ENCODE peak calls at places on chromosome 7, in four cellular contexts. One of them, this sample, is unnamed.
A peak's percentile ranks its signal among the peaks of the same experiment; 100 is the strongest.

GRCh38 chr7:101231644-101232043 is 6.0 kb downstream of the CLDN15 start:
- DNase-seq in GM23338: no peak
- DNase-seq in psoas muscle: no peak
- DNase-seq in mesothelial cell of epicardium: no peak
- DNase-seq in this sample: no peak

GRCh38 chr7:125254521-125254920 is 324.9 kb upstream of the POT1 start:
- DNase-seq in GM23338: no peak
- DNase-seq in psoas muscle: no peak
- DNase-seq in mesothelial cell of epicardium: no peak
- DNase-seq in this sample: no peak

GRCh38 chr7:91634485-91635177 is 245.9 kb downstream of the MTERF1 start:
- DNase-seq in GM23338: no peak
- DNase-seq in psoas muscle: no peak
- DNase-seq in mesothelial cell of epicardium: no peak
- DNase-seq in this sample: no peak

GRCh38 chr7:10471280-10471679 is 502.4 kb upstream of the PHF14 start:
- DNase-seq in GM23338: no peak
- DNase-seq in psoas muscle: no peak
- DNase-seq in mesothelial cell of epicardium: no peak
- DNase-seq in this sample: no peak

GRCh38 chr7:123401295-123401694 is 133.1 kb downstream of the IQUB start:
- DNase-seq in GM23338: peak; percentile 17
- DNase-seq in psoas muscle: no peak
- DNase-seq in mesothelial cell of epicardium: no peak
- DNase-seq in this sample: no peak

GRCh38 chr7:102463841-102464576 is 654 bp downstream of the ALKBH4 start:
- DNase-seq in GM23338: no peak
- DNase-seq in psoas muscle: no peak
- DNase-seq in mesothelial cell of epicardium: no peak
- DNase-seq in this sample: no peak

GRCh38 chr7:44059219-44060090 is 5.9 kb downstream of the PGAM2 start:
- DNase-seq in GM23338: no peak
- DNase-seq in psoas muscle: peak; percentile 8
- DNase-seq in mesothelial cell of epicardium: no peak
- DNase-seq in this sample: no peak

GRCh38 chr7:29270979-29271658 is 76.5 kb downstream of the CHN2 start:
- DNase-seq in GM23338: no peak
- DNase-seq in psoas muscle: no peak
- DNase-seq in mesothelial cell of epicardium: no peak
- DNase-seq in this sample: no peak

GRCh38 chr7:80760292-80760691 is 121.8 kb downstream of the CD36 start:
- DNase-seq in GM23338: peak; percentile 41
- DNase-seq in psoas muscle: no peak
- DNase-seq in mesothelial cell of epicardium: no peak
- DNase-seq in this sample: no peak

GRCh38 chr7:55533050-55533728 is 39.1 kb downstream of the VOPP1 start:
- DNase-seq in GM23338: no peak
- DNase-seq in psoas muscle: no peak
- DNase-seq in mesothelial cell of epicardium: no peak
- DNase-seq in this sample: no peak

GRCh38 chr7:135169141-135169935 is 1.2 kb downstream of the CYREN start:
- DNase-seq in GM23338: peak; percentile 79
- DNase-seq in psoas muscle: peak; percentile 48
- DNase-seq in mesothelial cell of epicardium: peak; percentile 35
- DNase-seq in this sample: no peak
- TF ChIP-seq CTCF in GM23338: peak; percentile 51
- TF ChIP-seq CTCF in psoas muscle: peak; percentile 45
- TF ChIP-seq CTCF in mesothelial cell of epicardium: no peak
- TF ChIP-seq CTCF in this sample: peak; percentile 42

DNA sequence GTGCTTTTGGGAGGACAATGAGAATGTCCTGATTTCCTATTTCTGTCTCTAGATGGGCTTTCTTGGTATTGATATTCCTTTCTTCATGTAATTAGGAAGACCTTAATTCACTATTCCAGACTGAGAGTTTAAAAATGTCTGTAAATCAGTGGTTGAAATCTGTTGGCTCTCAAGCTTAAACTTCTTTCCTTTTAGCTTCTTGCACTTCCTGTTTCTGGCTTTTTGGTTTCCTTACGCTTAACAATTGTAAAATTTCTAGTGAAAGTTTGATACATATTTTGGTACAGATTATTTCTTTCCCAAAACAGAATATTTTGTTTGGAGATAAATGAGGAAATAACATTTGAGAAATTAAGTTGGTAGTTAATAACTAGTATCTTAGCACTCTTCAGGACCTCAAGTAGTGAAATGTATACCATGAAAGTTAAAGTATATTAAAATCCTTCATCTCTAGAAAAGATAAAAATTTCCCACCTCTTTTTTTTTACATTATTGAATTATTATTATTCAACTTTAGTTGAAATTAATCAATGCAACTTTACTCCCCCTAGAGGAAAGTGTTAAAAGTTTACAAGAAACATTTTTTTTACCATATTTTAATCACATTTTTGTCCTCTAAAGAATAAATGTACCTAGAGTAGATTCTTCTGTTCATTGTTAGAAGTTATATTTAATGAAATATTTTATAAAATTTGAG is 137.2 kb downstream of the PHTF2 start:
- DNase-seq in GM23338: no peak
- DNase-seq in psoas muscle: no peak
- DNase-seq in mesothelial cell of epicardium: no peak
- DNase-seq in this sample: no peak
- TF ChIP-seq CTCF in GM23338: peak; percentile 61
- TF ChIP-seq CTCF in psoas muscle: peak; percentile 14
- TF ChIP-seq CTCF in mesothelial cell of epicardium: peak; percentile 74
- TF ChIP-seq CTCF in this sample: peak; percentile 62

GRCh38 chr7:152860302-152860701 is 100.8 kb downstream of the ACTR3B start:
- DNase-seq in GM23338: no peak
- DNase-seq in psoas muscle: no peak
- DNase-seq in mesothelial cell of epicardium: no peak
- DNase-seq in this sample: no peak

GRCh38 chr7:152856351-152856750 is 96.8 kb downstream of the ACTR3B start:
- DNase-seq in GM23338: no peak
- DNase-seq in psoas muscle: no peak
- DNase-seq in mesothelial cell of epicardium: no peak
- DNase-seq in this sample: no peak

GRCh38 chr7:152857272-152857671 is 97.7 kb downstream of the ACTR3B start:
- DNase-seq in GM23338: no peak
- DNase-seq in psoas muscle: no peak
- DNase-seq in mesothelial cell of epicardium: no peak
- DNase-seq in this sample: no peak

GRCh38 chr7:152859781-152860191 is 100.2 kb downstream of the ACTR3B start:
- DNase-seq in GM23338: peak; percentile 77
- DNase-seq in psoas muscle: no peak
- DNase-seq in mesothelial cell of epicardium: no peak
- DNase-seq in this sample: no peak

GRCh38 chr7:152858761-152859160 is 99.2 kb downstream of the ACTR3B start:
- DNase-seq in GM23338: no peak
- DNase-seq in psoas muscle: no peak
- DNase-seq in mesothelial cell of epicardium: no peak
- DNase-seq in this sample: no peak
- TF ChIP-seq CTCF in GM23338: no peak
- TF ChIP-seq CTCF in psoas muscle: no peak
- TF ChIP-seq CTCF in mesothelial cell of epicardium: no peak
- TF ChIP-seq CTCF in this sample: no peak

GRCh38 chr7:89623018-89623672 is 531.1 kb upstream of the STEAP1 start:
- DNase-seq in GM23338: peak; percentile 66
- DNase-seq in psoas muscle: no peak
- DNase-seq in mesothelial cell of epicardium: no peak
- DNase-seq in this sample: no peak
- TF ChIP-seq CTCF in GM23338: peak; percentile 94
- TF ChIP-seq CTCF in psoas muscle: peak; percentile 35
- TF ChIP-seq CTCF in mesothelial cell of epicardium: peak; percentile 59
- TF ChIP-seq CTCF in this sample: peak; percentile 85

DNA sequence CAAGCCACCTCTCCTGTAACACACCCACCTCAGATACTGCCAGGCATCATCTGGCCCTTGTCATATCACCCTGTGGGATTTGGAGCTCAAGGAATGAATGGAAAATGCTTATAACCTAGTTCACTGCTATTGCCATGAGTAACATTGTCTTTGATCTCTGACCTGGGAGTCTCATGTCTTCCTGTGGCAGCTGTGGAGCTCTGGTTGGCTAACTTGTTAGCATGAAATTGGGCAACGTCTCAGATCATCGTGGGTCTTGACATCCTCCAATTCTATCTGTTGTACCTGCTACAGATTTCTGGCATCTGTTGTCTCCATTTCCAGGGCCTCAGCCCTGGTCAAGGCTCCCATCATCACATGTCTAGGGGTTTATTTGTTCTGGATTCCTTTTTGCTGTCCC is 2.2 kb upstream of the TMEM270 start:
- DNase-seq in GM23338: no peak
- DNase-seq in psoas muscle: no peak
- DNase-seq in mesothelial cell of epicardium: no peak
- DNase-seq in this sample: no peak
- TF ChIP-seq CTCF in GM23338: no peak
- TF ChIP-seq CTCF in psoas muscle: no peak
- TF ChIP-seq CTCF in mesothelial cell of epicardium: no peak
- TF ChIP-seq CTCF in this sample: no peak

DNA sequence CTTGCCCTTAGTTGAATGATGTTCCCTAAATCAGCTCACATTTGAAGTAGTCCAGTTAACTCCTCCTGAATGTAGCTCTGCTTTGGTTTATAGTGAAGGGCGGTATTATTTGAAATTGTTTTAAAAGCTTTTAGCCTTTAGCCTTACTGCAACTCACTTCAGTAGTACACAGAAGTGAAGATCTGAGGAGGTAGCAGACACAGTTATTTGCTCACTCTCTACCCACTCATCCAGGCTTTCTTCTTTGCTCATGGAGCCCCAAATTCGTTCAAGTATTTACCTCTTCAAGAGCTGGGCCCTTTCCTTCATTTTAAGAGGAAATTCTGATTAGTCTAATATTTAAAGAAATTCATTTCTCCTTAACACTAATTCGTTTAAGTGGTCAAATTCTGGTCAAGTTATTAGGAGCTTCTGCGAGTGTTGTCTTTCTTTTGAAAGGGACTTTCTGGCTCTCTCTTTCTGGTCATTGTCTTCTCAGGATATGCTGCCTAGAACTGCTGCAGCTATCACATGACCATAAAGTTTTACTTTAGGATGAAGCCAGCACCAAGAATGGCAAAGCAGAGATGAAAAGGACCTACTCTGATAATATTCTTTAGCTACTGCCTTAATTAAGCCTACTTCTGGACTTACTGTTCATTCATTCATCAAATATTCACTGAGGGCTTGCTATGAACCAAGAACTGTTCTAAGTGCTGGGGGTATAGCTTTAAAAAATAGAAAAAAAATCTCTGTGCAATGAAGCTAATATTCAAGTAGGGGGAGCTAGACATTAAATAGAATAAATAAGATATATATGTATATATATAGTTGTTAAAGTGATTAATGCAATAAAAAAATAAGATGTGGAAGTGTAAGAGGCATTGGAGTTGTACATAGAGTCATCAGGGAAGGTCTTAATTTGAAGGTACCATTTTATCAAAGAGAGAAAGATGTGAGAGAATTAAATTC is 180.9 kb upstream of the AGR3 start:
- DNase-seq in GM23338: no peak
- DNase-seq in psoas muscle: no peak
- DNase-seq in mesothelial cell of epicardium: no peak
- DNase-seq in this sample: no peak
- TF ChIP-seq CTCF in GM23338: no peak
- TF ChIP-seq CTCF in psoas muscle: no peak
- TF ChIP-seq CTCF in mesothelial cell of epicardium: peak; percentile 33
- TF ChIP-seq CTCF in this sample: peak; percentile 40

DNA sequence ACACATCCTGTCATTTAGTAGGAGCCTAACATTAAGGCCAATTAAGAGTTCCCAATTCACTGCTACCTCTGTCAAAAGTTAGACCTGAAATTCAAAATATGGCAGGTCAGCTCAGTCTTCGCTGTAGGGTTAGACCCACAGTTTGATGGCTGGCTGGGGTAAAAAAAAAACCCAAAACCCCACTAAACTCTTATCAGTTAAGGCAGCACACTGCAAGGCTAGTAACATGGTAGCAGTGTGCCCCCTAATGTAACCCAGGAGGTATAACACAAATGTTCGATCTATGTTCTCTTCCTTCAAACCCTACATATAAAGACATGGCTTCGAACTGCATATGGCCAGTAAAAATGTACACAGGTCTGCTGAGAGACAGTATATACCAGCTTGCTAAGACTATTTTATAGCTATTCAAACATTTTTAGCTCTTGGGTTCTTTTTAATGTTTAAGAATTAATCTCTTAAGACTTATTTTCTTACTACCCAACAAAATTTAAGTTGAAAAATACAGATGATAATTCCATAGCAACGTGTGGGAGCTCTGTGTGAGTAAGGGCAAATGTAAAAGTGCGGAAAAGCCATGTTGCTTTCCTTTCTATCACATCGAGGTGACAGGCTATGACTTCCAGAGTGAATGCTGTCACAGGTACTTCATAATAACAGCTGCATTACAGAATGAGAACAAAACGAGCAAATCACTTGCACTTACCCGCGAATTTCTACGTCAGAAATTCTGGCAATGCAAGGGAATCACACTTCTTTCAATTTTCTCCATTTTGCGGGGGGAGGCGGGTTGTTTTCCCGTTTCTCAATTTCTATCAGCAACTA is 168.4 kb upstream of the IMMP2L start:
- DNase-seq in GM23338: peak; percentile 65
- DNase-seq in psoas muscle: no peak
- DNase-seq in mesothelial cell of epicardium: no peak
- DNase-seq in this sample: no peak
- TF ChIP-seq CTCF in GM23338: peak; percentile 71
- TF ChIP-seq CTCF in psoas muscle: peak; percentile 25
- TF ChIP-seq CTCF in mesothelial cell of epicardium: peak; percentile 35
- TF ChIP-seq CTCF in this sample: peak; percentile 65

DNA sequence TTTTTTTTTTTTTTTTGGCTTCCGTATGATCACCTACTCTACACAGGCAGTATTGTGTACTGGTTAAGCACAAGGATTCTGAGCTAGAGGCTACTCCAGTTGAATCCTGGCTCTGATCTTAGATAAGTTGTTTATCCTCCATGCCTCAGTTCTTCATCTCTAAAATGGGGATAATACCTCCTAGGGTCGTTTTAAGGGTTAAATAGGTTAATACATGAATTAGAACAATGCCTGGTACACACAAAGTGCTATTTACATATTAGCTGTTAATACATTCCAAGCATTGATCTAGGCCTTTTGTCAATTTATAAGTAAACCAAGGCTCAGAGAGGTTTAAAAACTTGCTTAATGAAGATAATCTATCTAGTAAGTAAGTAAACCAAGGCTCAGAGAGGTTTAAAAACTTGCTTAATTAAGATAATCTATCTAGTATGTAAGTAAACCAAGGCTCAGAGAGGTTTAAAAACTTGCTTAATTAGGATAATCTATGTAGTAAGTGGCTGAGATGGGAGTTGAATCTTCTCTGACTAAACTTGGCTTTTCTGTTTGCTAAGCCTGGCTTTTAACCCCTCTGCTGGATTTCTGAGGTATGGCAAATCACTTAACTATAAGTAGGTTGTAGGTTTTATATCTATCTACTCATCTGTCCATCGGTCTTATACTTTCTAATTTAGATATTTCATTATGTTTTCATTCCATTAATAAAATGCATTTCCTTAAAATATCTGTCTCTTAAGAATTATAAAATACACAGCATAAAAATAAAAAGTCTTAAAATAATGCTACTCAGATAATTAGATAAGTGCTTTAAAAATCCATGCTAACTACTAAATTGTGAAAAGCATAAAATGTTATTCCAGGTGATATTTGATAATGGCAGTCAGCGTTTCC is 59.2 kb downstream of the ST7 start:
- DNase-seq in GM23338: peak; percentile 70
- DNase-seq in psoas muscle: no peak
- DNase-seq in mesothelial cell of epicardium: no peak
- DNase-seq in this sample: no peak
- TF ChIP-seq CTCF in GM23338: peak; percentile 40
- TF ChIP-seq CTCF in psoas muscle: peak; percentile 14
- TF ChIP-seq CTCF in mesothelial cell of epicardium: no peak
- TF ChIP-seq CTCF in this sample: peak; percentile 56

This sample was measured in neural crest cell.